ENCODE peak calls at places on chromosomes 4 and X, in ten cellular contexts. N, T, C, F, B, S, Z, I, Q and Y are unnamed samples.

GRCh38 chr4:2696423-2696822 is 59.7 kb downstream of the TNIP2 start:
- DNase-seq in T (no peak), N (no peak), C (no peak), I (no peak), Z (no peak), S (no peak), Q (no peak), B (no peak), F (no peak), Y (peak; percentile 6)

GRCh38 chr4:133190098-133190497 is 41.0 kb downstream of the PCDH10 start:
- DNase-seq in B (no peak), N (no peak), Z (no peak), I (no peak), Q (no peak), C (no peak), F (no peak), T (no peak), S (peak; percentile 41), Y (no peak)

GRCh38 chrX:96909291-96909690 is 25.6 kb downstream of the RPA4 start:
- DNase-seq in S (no peak), Z (no peak), Q (no peak), F (peak; percentile 25), I (no peak), B (no peak), T (no peak), C (peak; percentile 68), N (no peak), Y (no peak)

GRCh38 chr4:102438873-102439614 is 62.1 kb upstream of the NFKB1 start:
- DNase-seq in Z (peak; percentile 38), F (peak; percentile 72), S (no peak), B (peak; percentile 30), I (no peak), T (no peak), C (peak; percentile 79), Q (no peak), N (no peak), Y (peak; percentile 96)

GRCh38 chr4:127188847-127189246 is 443.9 kb upstream of the INTU start:
- DNase-seq in Z (no peak), B (no peak), F (no peak), S (peak; percentile 42), C (peak; percentile 6), T (peak; percentile 48), I (no peak), Q (no peak), N (no peak), Y (peak; percentile 1)

GRCh38 chrX:43121637-43122036 is 343.7 kb upstream of the PPP1R2C start:
- DNase-seq in B (no peak), F (no peak), S (no peak), T (peak; percentile 43), Q (no peak), N (no peak), C (no peak), Z (no peak), I (no peak), Y (peak; percentile 11)

GRCh38 chrX:14616876-14617275 is 87.5 kb downstream of the GLRA2 start:
- DNase-seq in T (peak; percentile 37), C (peak; percentile 11), B (no peak), S (no peak), Q (no peak), F (no peak), I (no peak), N (no peak), Z (no peak), Y (no peak)

GRCh38 chr4:64539234-64539849 is 130.1 kb upstream of the TECRL start:
- DNase-seq in S (peak; percentile 69), B (peak; percentile 47), I (no peak), C (peak; percentile 51), Q (peak; percentile 34), N (no peak), Z (peak; percentile 22), F (peak; percentile 76), T (peak; percentile 76), Y (peak; percentile 52)

GRCh38 chrX:111445485-111445884 is 33.5 kb upstream of the DCX start:
- DNase-seq in Q (no peak), T (no peak), N (no peak), S (no peak), Z (peak; percentile 20), I (no peak), C (peak; percentile 34), F (peak; percentile 74), B (no peak), Y (peak; percentile 49)

GRCh38 chrX:120653000-120653399 is 23.1 kb upstream of the C1GALT1C1 start:
- DNase-seq in Z (no peak), B (peak; percentile 14), F (no peak), I (no peak), C (no peak), T (no peak), S (peak; percentile 56), N (no peak), Q (no peak), Y (no peak)

GRCh38 chrX:120790118-120790517 is 85.5 kb downstream of the CT47B1 start:
- DNase-seq in F (peak; percentile 83), T (no peak), Z (peak; percentile 53), Q (no peak), I (no peak), N (no peak), B (peak; percentile 24), C (peak; percentile 68), S (peak; percentile 8), Y (peak; percentile 55)

GRCh38 chr4:7087036-7087435 is 19.2 kb upstream of the GRPEL1 start:
- DNase-seq in B (no peak), T (no peak), I (no peak), N (no peak), Z (no peak), Q (no peak), S (no peak), C (no peak), F (no peak), Y (peak; percentile 33)
- H3K27me3 ChIP-seq in B (no peaks in the 10 kb centered on the region), T (peaks cover 32% of the 10 kb centered on the region), I (peaks cover 63% of the 10 kb centered on the region), N (no peaks in the 10 kb centered on the region), Z (no peaks in the 10 kb centered on the region), Q (no peaks in the 10 kb centered on the region), S (peaks cover 4% of the 10 kb centered on the region), C (peaks cover 4% of the 10 kb centered on the region), F (peaks cover 3% of the 10 kb centered on the region), Y (no peaks in the 10 kb centered on the region)

DNA sequence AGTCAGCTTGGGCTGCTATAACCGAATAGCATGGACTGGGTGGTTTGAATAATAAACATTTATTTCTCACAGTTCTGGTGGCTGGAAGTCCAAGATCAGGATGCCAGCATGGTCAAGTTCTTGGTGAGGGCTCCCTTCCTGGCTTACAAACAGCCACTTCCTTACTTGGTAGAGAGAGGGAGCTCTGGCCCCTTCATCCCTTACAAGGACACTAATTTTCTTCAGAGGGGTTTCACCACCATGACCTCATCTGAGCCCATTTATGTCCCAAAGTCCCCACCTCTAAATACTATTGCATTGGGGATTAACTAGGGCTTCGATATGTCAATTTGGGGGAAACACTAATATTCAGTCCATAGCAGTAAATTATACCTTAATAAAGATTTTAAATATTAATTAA is 61.8 kb downstream of the CLNK start:
- DNase-seq in F (no peak), T (no peak), I (no peak), N (no peak), B (no peak), S (no peak), Q (no peak), C (no peak), Z (no peak), Y (peak; percentile 10)
- TF ChIP-seq CTCF in F (peak; percentile 29), T (peak; percentile 80), I (peak; percentile 8), N (no peak), B (no peak), S (no peak), Q (no peak), C (no peak), Z (peak; percentile 38), Y (peak; percentile 25)

GRCh38 chr4:794911-795725 is 30.8 kb downstream of the CPLX1 start:
- DNase-seq in N (no peak), I (peak; percentile 63), B (no peak), Q (no peak), F (no peak), C (no peak), S (no peak), Z (no peak), T (peak; percentile 66), Y (no peak)

GRCh38 chr4:793941-794621 is 31.8 kb downstream of the CPLX1 start:
- DNase-seq in Q (no peak), Z (no peak), N (no peak), T (no peak), I (peak; percentile 40), C (peak; percentile 18), B (no peak), F (no peak), S (no peak), Y (no peak)

GRCh38 chr4:792729-793108 is 33.2 kb downstream of the CPLX1 start:
- DNase-seq in S (no peak), C (no peak), Q (no peak), I (peak; percentile 56), Z (no peak), F (no peak), N (no peak), T (no peak), B (no peak), Y (no peak)

GRCh38 chr4:791866-792630 is 33.9 kb downstream of the CPLX1 start:
- DNase-seq in T (peak; percentile 89), C (peak; percentile 25), N (no peak), F (no peak), S (no peak), I (peak; percentile 83), B (no peak), Q (no peak), Z (no peak), Y (no peak)

DNA sequence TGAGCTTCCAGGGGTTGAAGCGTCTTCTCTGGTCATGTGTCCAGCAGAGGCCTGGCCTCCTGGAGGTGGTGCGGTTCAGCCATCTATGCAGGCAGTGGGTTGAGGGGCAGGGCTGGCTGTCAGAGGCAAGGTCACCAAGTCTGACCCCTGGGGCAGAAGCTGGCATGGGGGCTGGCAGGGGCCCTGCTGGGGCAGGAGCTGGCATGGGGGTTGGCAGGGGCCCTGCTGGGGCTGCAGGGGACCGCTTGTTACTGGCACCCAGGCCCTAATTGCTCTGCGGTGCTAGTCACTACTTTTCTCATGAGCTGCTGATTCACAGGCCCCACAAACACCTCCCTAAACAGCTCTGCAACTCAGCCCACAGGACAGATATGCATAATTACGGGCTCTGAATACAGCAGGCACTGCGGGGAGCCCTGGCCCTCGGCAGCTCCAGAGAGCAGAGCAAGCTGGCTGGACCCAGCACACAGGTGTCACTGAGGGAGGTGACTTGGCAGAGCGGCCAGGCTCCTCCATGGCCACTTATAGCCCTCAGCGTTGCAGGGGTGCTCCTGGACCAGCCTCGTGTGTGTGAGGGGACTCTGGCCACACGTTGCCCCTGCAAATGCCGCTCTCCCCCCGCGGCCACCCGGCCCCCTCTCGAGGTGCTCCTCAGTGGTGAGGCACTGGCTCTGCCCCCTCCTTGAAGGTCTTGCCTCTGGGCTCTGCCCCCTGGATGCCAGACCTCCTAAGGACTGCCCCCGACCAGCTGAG is 32.6 kb downstream of the CPLX1 start:
- DNase-seq in I (peak; percentile 67), F (no peak), S (no peak), C (no peak), N (no peak), Z (no peak), T (no peak), B (no peak), Q (no peak), Y (no peak)
- H3K4me3 ChIP-seq in I (no peak overlapping the region), F (no peak overlapping the region), S (no peak overlapping the region), C (no peak overlapping the region), N (no peak overlapping the region), Z (no peak overlapping the region), T (no peak overlapping the region), B (no peak overlapping the region), Q (no peak overlapping the region), Y (no peak overlapping the region)

DNA sequence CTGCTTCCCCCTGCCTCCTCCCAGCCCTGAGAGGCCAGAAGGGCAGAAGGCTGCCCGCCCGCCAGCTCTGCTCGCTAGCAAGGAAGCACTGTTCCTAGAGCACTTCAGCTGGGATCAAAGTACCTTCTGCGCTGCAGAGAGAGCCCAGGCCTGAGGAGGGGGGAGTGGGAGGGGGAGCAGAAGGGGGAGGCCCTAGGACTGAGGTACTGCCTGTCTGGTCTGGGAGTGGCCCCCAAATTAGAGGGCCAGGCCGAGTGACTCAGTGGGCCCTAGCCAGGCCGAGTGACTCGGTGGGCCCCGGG is 2.7 kb upstream of the BGN start:
- DNase-seq in Z (no peak), B (no peak), Q (no peak), C (no peak), T (no peak), I (no peak), N (no peak), S (no peak), F (peak; percentile 31), Y (no peak)
- H3K27me3 ChIP-seq in Z (no peaks in the 10 kb centered on the region), B (no peaks in the 10 kb centered on the region), Q (peaks cover 6% of the 10 kb centered on the region), C (no peaks in the 10 kb centered on the region), T (no peaks in the 10 kb centered on the region), I (peaks cover 21% of the 10 kb centered on the region), N (no peaks in the 10 kb centered on the region), S (no peaks in the 10 kb centered on the region), F (no peaks in the 10 kb centered on the region), Y (no peaks in the 10 kb centered on the region)